ENCODE peak calls at places on chromosomes 7 and 10, in six cellular contexts. One of them, this sample, is unnamed.

GRCh38 chr10:104345941-104346340 is 7.7 kb upstream of the ITPRIP start:
- DNase-seq in MCF 10A: no peak
- DNase-seq in cardiac muscle cell: no peak
- DNase-seq in endothelial cell of umbilical vein: no peak
- DNase-seq in epithelial cell of esophagus: no peak
- DNase-seq in GM10248: no peak
- DNase-seq in this sample: no peak

GRCh38 chr7:132575987-132576722 is at the start of gene PLXNA4:
- DNase-seq in MCF 10A: no peak
- DNase-seq in cardiac muscle cell: peak
- DNase-seq in endothelial cell of umbilical vein: peak
- DNase-seq in epithelial cell of esophagus: peak
- DNase-seq in GM10248: no peak
- DNase-seq in this sample: no peak

GRCh38 chr7:102099474-102099873 is 187.2 kb upstream of the SH2B2 start:
- DNase-seq in MCF 10A: no peak
- DNase-seq in cardiac muscle cell: no peak
- DNase-seq in endothelial cell of umbilical vein: no peak
- DNase-seq in epithelial cell of esophagus: no peak
- DNase-seq in GM10248: no peak
- DNase-seq in this sample: no peak

GRCh38 chr10:20970044-20970443 is 72.9 kb upstream of the NEBL start:
- DNase-seq in MCF 10A: peak
- DNase-seq in cardiac muscle cell: no peak
- DNase-seq in endothelial cell of umbilical vein: peak
- DNase-seq in epithelial cell of esophagus: peak
- DNase-seq in GM10248: no peak
- DNase-seq in this sample: no peak

GRCh38 chr7:1922071-1922869 is 252.2 kb downstream of the ELFN1 start:
- DNase-seq in MCF 10A: no peak
- DNase-seq in cardiac muscle cell: no peak
- DNase-seq in endothelial cell of umbilical vein: no peak
- DNase-seq in epithelial cell of esophagus: peak
- DNase-seq in GM10248: no peak
- DNase-seq in this sample: peak

GRCh38 chr7:17661982-17662585 is 278.2 kb downstream of the SNX13 start:
- DNase-seq in MCF 10A: peak
- DNase-seq in cardiac muscle cell: no peak
- DNase-seq in endothelial cell of umbilical vein: no peak
- DNase-seq in epithelial cell of esophagus: peak
- DNase-seq in GM10248: no peak
- DNase-seq in this sample: no peak

GRCh38 chr7:34133983-34134782 is 228.8 kb downstream of the BMPER start:
- DNase-seq in MCF 10A: peak
- DNase-seq in cardiac muscle cell: peak
- DNase-seq in endothelial cell of umbilical vein: peak
- DNase-seq in epithelial cell of esophagus: peak
- DNase-seq in GM10248: peak
- DNase-seq in this sample: peak

GRCh38 chr10:2908851-2909630 is 158.3 kb upstream of the PFKP start:
- DNase-seq in MCF 10A: no peak
- DNase-seq in cardiac muscle cell: no peak
- DNase-seq in endothelial cell of umbilical vein: no peak
- DNase-seq in epithelial cell of esophagus: no peak
- DNase-seq in GM10248: no peak
- DNase-seq in this sample: peak

GRCh38 chr7:41503438-41503837 is 199.5 kb downstream of the INHBA start:
- DNase-seq in MCF 10A: no peak
- DNase-seq in cardiac muscle cell: no peak
- DNase-seq in endothelial cell of umbilical vein: no peak
- DNase-seq in epithelial cell of esophagus: peak
- DNase-seq in GM10248: no peak
- DNase-seq in this sample: no peak

GRCh38 chr10:80500572-80501380 is 36.9 kb upstream of the SH2D4B start:
- DNase-seq in MCF 10A: peak
- DNase-seq in cardiac muscle cell: no peak
- DNase-seq in endothelial cell of umbilical vein: no peak
- DNase-seq in epithelial cell of esophagus: peak
- DNase-seq in GM10248: peak
- DNase-seq in this sample: peak

GRCh38 chr10:83252169-83252568 is 887.1 kb upstream of the GHITM start:
- DNase-seq in MCF 10A: no peak
- DNase-seq in cardiac muscle cell: no peak
- DNase-seq in endothelial cell of umbilical vein: no peak
- DNase-seq in epithelial cell of esophagus: no peak
- DNase-seq in GM10248: no peak
- DNase-seq in this sample: no peak

GRCh38 chr7:139482662-139483466 is 609 bp downstream of the KLRG2 start:
- DNase-seq in MCF 10A: no peak
- DNase-seq in cardiac muscle cell: peak
- DNase-seq in endothelial cell of umbilical vein: no peak
- DNase-seq in epithelial cell of esophagus: peak
- DNase-seq in GM10248: no peak
- DNase-seq in this sample: peak

GRCh38 chr10:47438857-47439474 is 44.9 kb downstream of the ANXA8 start:
- DNase-seq in MCF 10A: peak
- DNase-seq in cardiac muscle cell: peak
- DNase-seq in endothelial cell of umbilical vein: peak
- DNase-seq in epithelial cell of esophagus: peak
- DNase-seq in GM10248: no peak
- DNase-seq in this sample: no peak

GRCh38 chr7:22632674-22633073 is 94.3 kb upstream of the IL6 start:
- DNase-seq in MCF 10A: no peak
- DNase-seq in cardiac muscle cell: no peak
- DNase-seq in endothelial cell of umbilical vein: peak
- DNase-seq in epithelial cell of esophagus: no peak
- DNase-seq in GM10248: no peak
- DNase-seq in this sample: no peak

DNA sequence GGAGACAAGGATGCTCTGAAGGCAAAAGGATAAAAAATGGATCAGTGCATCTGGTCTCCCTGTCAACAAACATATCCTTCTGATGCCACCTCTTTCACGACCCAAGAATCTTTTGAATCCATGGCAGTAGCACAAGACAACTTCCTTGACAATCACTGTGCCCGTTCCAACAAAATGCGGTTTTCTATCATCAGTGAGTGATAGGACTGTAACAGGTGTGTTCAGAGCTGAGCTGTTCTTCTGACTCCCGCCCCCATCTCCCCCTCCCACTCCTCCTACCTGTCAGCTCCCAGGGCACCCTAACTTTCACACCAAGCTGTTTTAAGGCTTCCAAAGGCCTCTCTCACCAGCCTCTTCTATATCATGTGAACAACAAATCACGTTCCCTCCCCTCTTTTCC is 74.8 kb downstream of the PARD3 start:
- DNase-seq in MCF 10A: no peak
- DNase-seq in cardiac muscle cell: no peak
- DNase-seq in endothelial cell of umbilical vein: no peak
- DNase-seq in epithelial cell of esophagus: no peak
- DNase-seq in GM10248: no peak
- DNase-seq in this sample: no peak
- TF ChIP-seq CTCF in MCF 10A: no peak
- TF ChIP-seq CTCF in cardiac muscle cell: no peak
- TF ChIP-seq CTCF in endothelial cell of umbilical vein: no peak
- TF ChIP-seq CTCF in epithelial cell of esophagus: no peak
- TF ChIP-seq CTCF in GM10248: no peak
- TF ChIP-seq CTCF in this sample: no peak

GRCh38 chr10:92291610-92291859 is 568 bp downstream of the MARCHF5 start:
- DNase-seq in MCF 10A: no peak
- DNase-seq in cardiac muscle cell: no peak
- DNase-seq in endothelial cell of umbilical vein: no peak
- DNase-seq in epithelial cell of esophagus: no peak
- DNase-seq in GM10248: no peak
- DNase-seq in this sample: no peak
- TF ChIP-seq CTCF in MCF 10A: no peak
- TF ChIP-seq CTCF in cardiac muscle cell: no peak
- TF ChIP-seq CTCF in endothelial cell of umbilical vein: no peak
- TF ChIP-seq CTCF in epithelial cell of esophagus: no peak
- TF ChIP-seq CTCF in GM10248: no peak
- TF ChIP-seq CTCF in this sample: no peak

DNA sequence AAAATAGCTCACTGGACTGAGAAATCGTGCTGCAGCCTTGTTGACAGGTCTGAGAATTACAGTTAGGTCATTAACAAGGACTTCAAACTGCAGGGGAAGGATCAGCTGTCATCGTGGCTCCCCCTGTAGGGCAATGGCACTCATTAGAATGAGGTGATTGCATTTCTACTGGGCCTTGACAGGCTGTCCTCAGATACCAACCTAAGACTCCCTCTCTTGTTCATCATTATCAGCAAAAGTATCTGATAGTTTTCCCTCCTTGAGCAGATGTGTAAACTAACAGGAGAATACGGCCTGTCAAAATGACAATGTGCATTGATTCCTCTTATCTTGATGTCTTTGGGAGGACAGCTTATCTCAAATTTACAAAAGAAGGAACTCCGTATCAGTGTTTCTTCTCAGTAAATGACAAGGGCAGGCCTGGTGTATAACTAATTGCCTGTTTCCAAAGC is 648.5 kb upstream of the LRRN3 start:
- DNase-seq in MCF 10A: peak
- DNase-seq in cardiac muscle cell: peak
- DNase-seq in endothelial cell of umbilical vein: peak
- DNase-seq in epithelial cell of esophagus: peak
- DNase-seq in GM10248: peak
- DNase-seq in this sample: peak
- TF ChIP-seq CTCF in MCF 10A: peak
- TF ChIP-seq CTCF in cardiac muscle cell: no peak
- TF ChIP-seq CTCF in endothelial cell of umbilical vein: peak
- TF ChIP-seq CTCF in epithelial cell of esophagus: peak
- TF ChIP-seq CTCF in GM10248: peak
- TF ChIP-seq CTCF in this sample: peak

DNA sequence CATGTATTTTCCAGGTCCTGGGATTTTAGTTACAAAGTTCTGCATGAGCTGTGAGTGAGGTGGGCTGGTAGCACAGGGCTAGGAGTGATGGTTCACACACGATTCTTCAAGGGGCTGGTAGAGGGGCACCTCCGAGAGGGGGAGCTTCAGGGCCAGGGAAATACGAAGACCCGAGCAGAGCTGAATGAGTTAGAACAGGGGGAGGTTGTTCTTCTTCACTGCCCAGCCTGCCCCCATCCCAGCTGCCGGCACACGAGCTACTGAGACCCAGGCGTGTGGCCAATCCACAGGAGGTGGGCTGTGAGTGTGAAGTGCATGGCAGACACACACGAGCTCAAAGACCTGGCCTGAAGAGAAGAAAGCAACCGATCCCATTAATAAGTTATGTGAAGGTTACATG is 256.1 kb upstream of the ZNF32 start:
- DNase-seq in MCF 10A: no peak
- DNase-seq in cardiac muscle cell: no peak
- DNase-seq in endothelial cell of umbilical vein: no peak
- DNase-seq in epithelial cell of esophagus: no peak
- DNase-seq in GM10248: no peak
- DNase-seq in this sample: no peak
- TF ChIP-seq CTCF in MCF 10A: no peak
- TF ChIP-seq CTCF in cardiac muscle cell: no peak
- TF ChIP-seq CTCF in endothelial cell of umbilical vein: no peak
- TF ChIP-seq CTCF in epithelial cell of esophagus: no peak
- TF ChIP-seq CTCF in GM10248: no peak
- TF ChIP-seq CTCF in this sample: no peak

GRCh38 chr10:50552771-50553535 is 70.8 kb downstream of the SGMS1 start:
- DNase-seq in MCF 10A: peak
- DNase-seq in cardiac muscle cell: no peak
- DNase-seq in endothelial cell of umbilical vein: peak
- DNase-seq in epithelial cell of esophagus: peak
- DNase-seq in GM10248: no peak
- DNase-seq in this sample: peak
- TF ChIP-seq CTCF in MCF 10A: peak
- TF ChIP-seq CTCF in cardiac muscle cell: peak
- TF ChIP-seq CTCF in endothelial cell of umbilical vein: peak
- TF ChIP-seq CTCF in epithelial cell of esophagus: peak
- TF ChIP-seq CTCF in GM10248: no peak
- TF ChIP-seq CTCF in this sample: peak

DNA sequence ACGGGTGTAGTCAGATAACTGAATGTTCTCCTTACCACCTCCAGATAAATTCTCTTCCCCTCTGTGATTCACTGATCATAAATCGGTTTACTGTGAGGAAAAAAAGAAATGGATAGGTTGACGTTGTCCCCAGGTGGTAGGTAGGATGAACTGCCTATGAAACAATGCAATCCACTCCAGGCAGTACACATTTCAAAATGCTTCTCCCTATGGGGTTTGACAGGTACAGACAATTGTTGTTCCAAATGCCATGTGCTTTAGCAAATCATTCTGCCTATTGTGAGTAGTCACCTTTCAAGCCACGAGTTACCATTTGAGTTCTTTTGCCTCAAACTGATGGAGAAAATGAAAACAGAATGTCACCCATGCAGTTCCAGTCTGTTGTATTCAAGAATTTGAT is 21.8 kb downstream of the VIM start:
- DNase-seq in MCF 10A: no peak
- DNase-seq in cardiac muscle cell: no peak
- DNase-seq in endothelial cell of umbilical vein: peak
- DNase-seq in epithelial cell of esophagus: peak
- DNase-seq in GM10248: no peak
- DNase-seq in this sample: no peak
- TF ChIP-seq CTCF in MCF 10A: peak
- TF ChIP-seq CTCF in cardiac muscle cell: peak
- TF ChIP-seq CTCF in endothelial cell of umbilical vein: peak
- TF ChIP-seq CTCF in epithelial cell of esophagus: peak
- TF ChIP-seq CTCF in GM10248: no peak
- TF ChIP-seq CTCF in this sample: peak

GRCh38 chr7:4633012-4633411 is 49.1 kb upstream of the FOXK1 start:
- DNase-seq in MCF 10A: peak
- DNase-seq in cardiac muscle cell: no peak
- DNase-seq in endothelial cell of umbilical vein: no peak
- DNase-seq in epithelial cell of esophagus: peak
- DNase-seq in GM10248: no peak
- DNase-seq in this sample: peak
- TF ChIP-seq CTCF in MCF 10A: no peak
- TF ChIP-seq CTCF in cardiac muscle cell: no peak
- TF ChIP-seq CTCF in endothelial cell of umbilical vein: no peak
- TF ChIP-seq CTCF in epithelial cell of esophagus: peak
- TF ChIP-seq CTCF in GM10248: no peak
- TF ChIP-seq CTCF in this sample: no peak

GRCh38 chr7:77293046-77293445 is 93.4 kb upstream of the FGL2 start:
- DNase-seq in MCF 10A: peak
- DNase-seq in cardiac muscle cell: no peak
- DNase-seq in endothelial cell of umbilical vein: no peak
- DNase-seq in epithelial cell of esophagus: no peak
- DNase-seq in GM10248: no peak
- DNase-seq in this sample: no peak
- TF ChIP-seq CTCF in MCF 10A: no peak
- TF ChIP-seq CTCF in cardiac muscle cell: no peak
- TF ChIP-seq CTCF in endothelial cell of umbilical vein: no peak
- TF ChIP-seq CTCF in epithelial cell of esophagus: peak
- TF ChIP-seq CTCF in GM10248: no peak
- TF ChIP-seq CTCF in this sample: peak

GRCh38 chr10:35546824-35547225 is 58.3 kb upstream of the GJD4 start:
- DNase-seq in MCF 10A: peak
- DNase-seq in cardiac muscle cell: no peak
- DNase-seq in endothelial cell of umbilical vein: no peak
- DNase-seq in epithelial cell of esophagus: peak
- DNase-seq in GM10248: no peak
- DNase-seq in this sample: no peak
- TF ChIP-seq CTCF in MCF 10A: peak
- TF ChIP-seq CTCF in cardiac muscle cell: no peak
- TF ChIP-seq CTCF in endothelial cell of umbilical vein: no peak
- TF ChIP-seq CTCF in epithelial cell of esophagus: peak
- TF ChIP-seq CTCF in GM10248: no peak
- TF ChIP-seq CTCF in this sample: no peak

This sample was measured in activated CD8-positive, alpha-beta T cell treated with anti-CD3 and anti-CD28 coated beads for 36 hours.